ENCODE peak calls at places on chromosome 3, in six cellular contexts. One of them, this sample, is unnamed.

GRCh38 chr3:46095307-46095706 is 68.0 kb upstream of the XCR1 start:
- DNase-seq in neuronal stem cell: no peak
- DNase-seq in IMR-90: no peak
- DNase-seq in H1: no peak
- DNase-seq in H9: no peak
- DNase-seq in mesenchymal stem cell: no peak
- DNase-seq in this sample: no peak

GRCh38 chr3:129502641-129503386 is 25.6 kb upstream of the RHO start:
- DNase-seq in neuronal stem cell: no peak
- DNase-seq in mesenchymal stem cell: no peak
- DNase-seq in H1: no peak
- DNase-seq in IMR-90: no peak
- DNase-seq in H9: no peak
- DNase-seq in this sample: no peak

GRCh38 chr3:55719508-55719907 is 232.4 kb upstream of the WNT5A start:
- DNase-seq in IMR-90: no peak
- DNase-seq in mesenchymal stem cell: peak
- DNase-seq in neuronal stem cell: no peak
- DNase-seq in H9: no peak
- DNase-seq in H1: no peak
- DNase-seq in this sample: no peak

GRCh38 chr3:12467746-12468145 is 16.5 kb upstream of the TSEN2 start:
- DNase-seq in mesenchymal stem cell: no peak
- DNase-seq in neuronal stem cell: no peak
- DNase-seq in H9: no peak
- DNase-seq in H1: no peak
- DNase-seq in IMR-90: no peak
- DNase-seq in this sample: no peak

GRCh38 chr3:152976232-152976631 is 141.3 kb downstream of the P2RY1 start:
- DNase-seq in neuronal stem cell: no peak
- DNase-seq in H9: no peak
- DNase-seq in H1: no peak
- DNase-seq in mesenchymal stem cell: no peak
- DNase-seq in IMR-90: no peak
- DNase-seq in this sample: no peak

GRCh38 chr3:10738688-10739372 is 77.2 kb upstream of the SLC6A11 start:
- DNase-seq in mesenchymal stem cell: peak
- DNase-seq in neuronal stem cell: peak
- DNase-seq in H9: peak
- DNase-seq in IMR-90: peak
- DNase-seq in H1: peak
- DNase-seq in this sample: peak

GRCh38 chr3:5012398-5012797 is 33.2 kb downstream of the BHLHE40 start:
- DNase-seq in H9: no peak
- DNase-seq in neuronal stem cell: no peak
- DNase-seq in IMR-90: no peak
- DNase-seq in mesenchymal stem cell: no peak
- DNase-seq in H1: no peak
- DNase-seq in this sample: peak

GRCh38 chr3:173567997-173568396 is 170.5 kb downstream of the NLGN1 start:
- DNase-seq in H1: no peak
- DNase-seq in IMR-90: no peak
- DNase-seq in mesenchymal stem cell: no peak
- DNase-seq in H9: no peak
- DNase-seq in neuronal stem cell: no peak
- DNase-seq in this sample: no peak

GRCh38 chr3:142904639-142905441 is 16.0 kb upstream of the PCOLCE2 start:
- DNase-seq in H9: peak
- DNase-seq in H1: no peak
- DNase-seq in IMR-90: no peak
- DNase-seq in mesenchymal stem cell: no peak
- DNase-seq in neuronal stem cell: no peak
- DNase-seq in this sample: peak

DNA sequence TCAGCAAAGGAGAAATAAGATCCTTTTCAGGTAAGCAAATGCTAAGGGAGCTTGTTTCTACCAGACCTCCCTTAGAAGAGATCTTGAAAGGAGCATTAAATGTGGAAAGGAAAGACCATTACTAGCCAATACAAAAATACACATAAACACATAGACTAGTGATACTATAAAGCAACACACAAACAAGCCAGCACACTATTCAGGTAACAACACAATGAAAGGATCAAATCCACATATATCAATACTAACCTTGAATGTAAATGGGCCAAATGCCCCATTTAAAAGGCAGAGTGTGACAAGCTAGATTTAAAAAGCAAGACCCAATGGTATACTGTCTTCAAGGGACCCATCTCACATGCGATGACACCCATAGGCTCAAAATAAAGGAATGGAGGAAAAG is 317.6 kb downstream of the TBL1XR1 start:
- DNase-seq in mesenchymal stem cell: no peak
- DNase-seq in neuronal stem cell: no peak
- DNase-seq in H1: no peak
- DNase-seq in IMR-90: no peak
- DNase-seq in H9: no peak
- DNase-seq in this sample: no peak
- H2BK15ac ChIP-seq in mesenchymal stem cell: no peak
- H2BK15ac ChIP-seq in neuronal stem cell: no peak
- H2BK15ac ChIP-seq in H1: no peak
- H2BK15ac ChIP-seq in IMR-90: no peak
- H2BK15ac ChIP-seq in H9: no peak
- H2BK15ac ChIP-seq in this sample: no peak

GRCh38 chr3:134406331-134407246 is 32.3 kb upstream of the AMOTL2 start:
- DNase-seq in H9: peak
- DNase-seq in H1: peak
- DNase-seq in mesenchymal stem cell: peak
- DNase-seq in neuronal stem cell: peak
- DNase-seq in IMR-90: no peak
- DNase-seq in this sample: peak
- H3K18ac ChIP-seq in H9: peak
- H3K18ac ChIP-seq in H1: peak
- H3K18ac ChIP-seq in mesenchymal stem cell: peak
- H3K18ac ChIP-seq in neuronal stem cell: peak
- H3K18ac ChIP-seq in IMR-90: no peak
- H3K18ac ChIP-seq in this sample: peak

GRCh38 chr3:99674086-99674789 is 35.8 kb downstream of the COL8A1 start:
- DNase-seq in neuronal stem cell: no peak
- DNase-seq in IMR-90: peak
- DNase-seq in mesenchymal stem cell: no peak
- DNase-seq in H9: no peak
- DNase-seq in H1: no peak
- DNase-seq in this sample: no peak
- H2BK15ac ChIP-seq in neuronal stem cell: no peak
- H2BK15ac ChIP-seq in IMR-90: peak
- H2BK15ac ChIP-seq in mesenchymal stem cell: no peak
- H2BK15ac ChIP-seq in H9: no peak
- H2BK15ac ChIP-seq in H1: no peak
- H2BK15ac ChIP-seq in this sample: no peak

GRCh38 chr3:13853256-13853977 is 26.5 kb downstream of the WNT7A start:
- DNase-seq in H1: no peak
- DNase-seq in neuronal stem cell: no peak
- DNase-seq in H9: no peak
- DNase-seq in mesenchymal stem cell: no peak
- DNase-seq in IMR-90: no peak
- DNase-seq in this sample: no peak

GRCh38 chr3:13853978-13854296 is 25.9 kb downstream of the WNT7A start:
- DNase-seq in H9: no peak
- DNase-seq in IMR-90: no peak
- DNase-seq in H1: no peak
- DNase-seq in neuronal stem cell: no peak
- DNase-seq in mesenchymal stem cell: no peak
- DNase-seq in this sample: peak

GRCh38 chr3:13851091-13851849 is 28.6 kb downstream of the WNT7A start:
- DNase-seq in IMR-90: no peak
- DNase-seq in H9: no peak
- DNase-seq in H1: no peak
- DNase-seq in mesenchymal stem cell: no peak
- DNase-seq in neuronal stem cell: no peak
- DNase-seq in this sample: no peak

GRCh38 chr3:13851997-13852637 is 27.8 kb downstream of the WNT7A start:
- DNase-seq in mesenchymal stem cell: no peak
- DNase-seq in IMR-90: no peak
- DNase-seq in H9: no peak
- DNase-seq in neuronal stem cell: no peak
- DNase-seq in H1: no peak
- DNase-seq in this sample: no peak

GRCh38 chr3:13852638-13853009 is 27.2 kb downstream of the WNT7A start:
- DNase-seq in H1: no peak
- DNase-seq in neuronal stem cell: no peak
- DNase-seq in H9: no peak
- DNase-seq in IMR-90: no peak
- DNase-seq in mesenchymal stem cell: no peak
- DNase-seq in this sample: no peak
- H3K18ac ChIP-seq in H1: no peak
- H3K18ac ChIP-seq in neuronal stem cell: peak
- H3K18ac ChIP-seq in H9: no peak
- H3K18ac ChIP-seq in IMR-90: no peak
- H3K18ac ChIP-seq in mesenchymal stem cell: no peak
- H3K18ac ChIP-seq in this sample: no peak

DNA sequence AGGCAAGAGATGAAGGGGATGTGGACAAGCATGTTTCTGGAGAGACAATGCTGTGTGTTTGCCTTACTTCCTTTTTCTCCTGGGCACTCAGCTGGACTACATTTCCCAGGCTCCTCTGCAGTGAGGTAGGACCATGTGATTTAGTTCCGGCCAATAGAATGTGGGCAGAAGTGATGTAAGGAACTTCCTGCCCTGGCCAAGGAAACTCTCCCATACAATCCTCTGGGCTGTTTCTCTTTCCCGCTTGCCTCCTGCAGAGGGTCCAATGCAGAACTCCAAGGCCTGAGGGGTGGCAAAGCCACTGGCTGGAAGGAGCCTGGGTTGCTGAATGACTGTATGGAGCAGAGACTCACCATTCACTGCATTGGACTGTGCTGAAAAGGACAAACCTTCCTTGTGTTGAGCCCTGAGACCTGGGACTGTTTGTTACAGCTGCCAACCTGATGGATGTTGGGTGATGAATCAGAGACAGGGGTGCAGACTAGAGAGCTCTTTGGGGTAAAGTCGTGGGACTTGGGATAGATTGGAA is 82.7 kb upstream of the SLC6A6 start:
- DNase-seq in H1: peak
- DNase-seq in IMR-90: peak
- DNase-seq in H9: peak
- DNase-seq in neuronal stem cell: peak
- DNase-seq in mesenchymal stem cell: peak
- DNase-seq in this sample: peak
- H2BK15ac ChIP-seq in H1: peak
- H2BK15ac ChIP-seq in IMR-90: no peak
- H2BK15ac ChIP-seq in H9: no peak
- H2BK15ac ChIP-seq in neuronal stem cell: no peak
- H2BK15ac ChIP-seq in mesenchymal stem cell: no peak
- H2BK15ac ChIP-seq in this sample: no peak